ENCODE peak calls at places on chromosome 17, in seven cellular contexts. A, H, D, T, S, C and J are unnamed samples.

GRCh38 chr17:81484195-81484979 is 28.2 kb downstream of the ACTG1 start:
- DNase-seq in A (peak), H (peak), D (peak), T (peak), S (peak), C (peak), J (peak)

GRCh38 chr17:48100591-48101011 is 677 bp downstream of the CBX1 start:
- DNase-seq in A (no peak), H (peak), D (peak), T (peak), S (peak), C (no peak), J (no peak)

GRCh38 chr17:12769981-12770380 is 19.3 kb upstream of the ARHGAP44 start:
- DNase-seq in A (no peak), H (no peak), D (no peak), T (no peak), S (no peak), C (no peak), J (no peak)

GRCh38 chr17:82200135-82200534 is 12.5 kb downstream of the CCDC57 start:
- DNase-seq in A (no peak), H (no peak), D (peak), T (no peak), S (no peak), C (no peak), J (no peak)

GRCh38 chr17:77829871-77830799 is 128.4 kb upstream of the TNRC6C start:
- DNase-seq in A (no peak), H (no peak), D (peak), T (peak), S (no peak), C (no peak), J (no peak)

GRCh38 chr17:4741544-4741943 is 1.8 kb upstream of the CXCL16 start:
- DNase-seq in A (no peak), H (no peak), D (no peak), T (no peak), S (no peak), C (no peak), J (no peak)

GRCh38 chr17:72565758-72566157 is 444.9 kb downstream of the SOX9 start:
- DNase-seq in A (no peak), H (no peak), D (no peak), T (no peak), S (peak), C (no peak), J (no peak)

GRCh38 chr17:81200695-81201580 is 21.8 kb downstream of the CEP131 start:
- DNase-seq in A (peak), H (no peak), D (peak), T (peak), S (peak), C (no peak), J (peak)

GRCh38 chr17:67575325-67575724 is 142.4 kb upstream of the NOL11 start:
- DNase-seq in A (no peak), H (no peak), D (peak), T (no peak), S (peak), C (peak), J (no peak)

GRCh38 chr17:73068322-73069153 is 23.9 kb downstream of the SLC39A11 start:
- DNase-seq in A (no peak), H (no peak), D (no peak), T (peak), S (peak), C (no peak), J (no peak)

GRCh38 chr17:44970136-44970737 is 2.1 kb upstream of the C1QL1 start:
- DNase-seq in A (no peak), H (peak), D (no peak), T (peak), S (no peak), C (no peak), J (no peak)

GRCh38 chr17:74569392-74570003 is 2.2 kb upstream of the CD300H start:
- DNase-seq in A (no peak), H (no peak), D (peak), T (no peak), S (no peak), C (no peak), J (no peak)

GRCh38 chr17:17704931-17705330 is 23.7 kb downstream of the RAI1 start:
- DNase-seq in A (no peak), H (no peak), D (no peak), T (no peak), S (no peak), C (no peak), J (no peak)

GRCh38 chr17:9672691-9673090 is 27.4 kb downstream of the USP43 start:
- DNase-seq in A (no peak), H (no peak), D (no peak), T (no peak), S (no peak), C (no peak), J (no peak)

GRCh38 chr17:62819511-62820221 is 11.6 kb upstream of the MARCHF10 start:
- DNase-seq in A (no peak), H (no peak), D (no peak), T (peak), S (peak), C (no peak), J (no peak)

GRCh38 chr17:31390748-31391495 is 553 bp upstream of the RAB11FIP4 start:
- DNase-seq in A (no peak), H (peak), D (no peak), T (no peak), S (no peak), C (no peak), J (no peak)

GRCh38 chr17:65712383-65713267 is 151.2 kb upstream of the AXIN2 start:
- DNase-seq in A (no peak), H (no peak), D (no peak), T (no peak), S (no peak), C (no peak), J (no peak)
- TF ChIP-seq POLR2AphosphoS5 in A (no peak), H (no peak), D (no peak), T (no peak), S (no peak), C (no peak), J (no peak)

GRCh38 chr17:7178973-7179316 is 225 bp downstream of the ASGR1 start:
- DNase-seq in A (no peak), H (no peak), D (no peak), T (no peak), S (no peak), C (no peak), J (no peak)
- TF ChIP-seq TAF1 in A (no peak), H (no peak), D (no peak), T (no peak), S (no peak), C (no peak), J (no peak)

DNA sequence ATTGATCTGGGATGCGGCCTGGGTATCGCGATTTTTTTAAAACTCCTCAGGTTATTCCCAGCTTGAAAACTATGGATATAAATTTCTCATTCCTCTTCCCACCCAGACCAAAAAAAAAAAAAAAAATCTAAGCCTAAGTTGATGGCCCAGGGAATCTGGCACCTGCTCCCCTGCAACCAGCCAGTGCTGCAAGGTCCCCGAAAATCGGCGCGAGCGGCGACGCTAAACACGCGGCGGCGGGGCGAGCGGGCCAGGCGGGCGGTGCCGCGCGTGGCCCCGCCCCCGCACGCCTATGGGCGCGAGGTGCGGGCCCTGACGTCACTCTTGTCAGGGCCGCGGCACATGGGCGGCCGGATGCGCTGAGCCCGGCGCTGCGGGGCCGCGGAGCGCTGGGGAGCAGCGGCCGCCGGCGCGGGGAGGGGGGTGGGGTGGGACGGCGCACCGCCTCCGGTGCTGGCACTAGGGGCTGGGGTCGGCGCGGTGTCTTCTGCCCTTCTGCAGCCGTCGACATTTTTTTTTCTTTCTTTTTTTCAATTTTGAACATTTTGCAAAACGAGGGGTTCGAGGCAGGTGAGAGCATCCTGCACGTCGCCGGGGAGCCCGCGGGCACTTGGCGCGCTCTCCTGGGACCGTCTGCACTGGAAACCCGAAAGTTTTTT is at the start of gene HLF:
- DNase-seq in A (peak), H (peak), D (peak), T (peak), S (peak), C (no peak), J (peak)
- TF ChIP-seq POLR2AphosphoS5 in A (no peak), H (no peak), D (no peak), T (no peak), S (peak), C (no peak), J (no peak)

DNA sequence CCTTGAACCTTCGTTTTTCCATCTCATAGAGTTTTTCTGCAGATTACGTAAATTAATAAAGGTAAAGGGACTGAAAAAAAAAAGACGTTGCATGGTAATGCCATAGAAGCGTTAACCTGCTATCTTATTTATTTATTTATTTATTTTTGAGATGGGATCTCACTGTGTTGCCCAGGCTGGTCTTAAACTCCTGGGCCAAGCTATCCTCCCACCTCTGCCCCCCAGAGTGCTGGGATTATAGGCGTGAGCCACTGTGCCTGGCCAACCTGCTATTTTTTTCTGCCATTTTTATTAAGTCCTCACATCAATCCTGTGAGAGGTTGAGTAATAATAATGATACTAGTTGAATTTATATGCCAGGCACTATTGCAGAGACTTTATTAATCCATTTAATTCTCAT is 7.9 kb downstream of the MSI2 start:
- DNase-seq in A (no peak), H (no peak), D (no peak), T (no peak), S (no peak), C (no peak), J (no peak)
- TF ChIP-seq TAF1 in A (no peak), H (no peak), D (no peak), T (no peak), S (no peak), C (no peak), J (no peak)

GRCh38 chr17:75738218-75738802 is 17.1 kb downstream of the ITGB4 start:
- DNase-seq in A (no peak), H (no peak), D (peak), T (no peak), S (peak), C (no peak), J (peak)
- TF ChIP-seq POLR2AphosphoS5 in A (no peak), H (no peak), D (no peak), T (no peak), S (no peak), C (no peak), J (no peak)